ENCODE peak calls at places on chromosomes 13 and 19, in seven cellular contexts. One of them, this sample, is unnamed.

GRCh38 chr13:80339841-80340642 is 884 bp downstream of the SPRY2 start:
- DNase-seq in astrocyte of the hippocampus: peak
- DNase-seq in T-helper 17 cell: no peak
- DNase-seq in stimulated activated CD4-positive, alpha-beta T cell treated with anti-CD3 and anti-CD28 coated beads, Interleukin-15, amount 100 ng/mL, for 1 hour: no peak
- DNase-seq in sigmoid colon: peak
- DNase-seq in fibroblast of gingiva: peak
- DNase-seq in brain microvascular endothelial cell: peak
- DNase-seq in this sample: no peak

GRCh38 chr19:3034845-3035541 is 5.9 kb upstream of the TLE2 start:
- DNase-seq in sigmoid colon: peak
- DNase-seq in stimulated activated CD4-positive, alpha-beta T cell treated with anti-CD3 and anti-CD28 coated beads, Interleukin-15, amount 100 ng/mL, for 1 hour: no peak
- DNase-seq in T-helper 17 cell: no peak
- DNase-seq in astrocyte of the hippocampus: peak
- DNase-seq in brain microvascular endothelial cell: no peak
- DNase-seq in fibroblast of gingiva: peak
- DNase-seq in this sample: no peak

GRCh38 chr13:100798739-100799361 is 124.3 kb upstream of the TMTC4 start:
- DNase-seq in fibroblast of gingiva: no peak
- DNase-seq in sigmoid colon: no peak
- DNase-seq in astrocyte of the hippocampus: no peak
- DNase-seq in T-helper 17 cell: no peak
- DNase-seq in stimulated activated CD4-positive, alpha-beta T cell treated with anti-CD3 and anti-CD28 coated beads, Interleukin-15, amount 100 ng/mL, for 1 hour: no peak
- DNase-seq in brain microvascular endothelial cell: no peak
- DNase-seq in this sample: no peak

GRCh38 chr19:8336072-8336569 is 6.9 kb downstream of the KANK3 start:
- DNase-seq in fibroblast of gingiva: no peak
- DNase-seq in T-helper 17 cell: no peak
- DNase-seq in sigmoid colon: no peak
- DNase-seq in brain microvascular endothelial cell: no peak
- DNase-seq in stimulated activated CD4-positive, alpha-beta T cell treated with anti-CD3 and anti-CD28 coated beads, Interleukin-15, amount 100 ng/mL, for 1 hour: no peak
- DNase-seq in astrocyte of the hippocampus: no peak
- DNase-seq in this sample: no peak

GRCh38 chr13:41365636-41366035 is 54.6 kb downstream of the NAA16 start:
- DNase-seq in sigmoid colon: no peak
- DNase-seq in stimulated activated CD4-positive, alpha-beta T cell treated with anti-CD3 and anti-CD28 coated beads, Interleukin-15, amount 100 ng/mL, for 1 hour: no peak
- DNase-seq in fibroblast of gingiva: no peak
- DNase-seq in brain microvascular endothelial cell: peak
- DNase-seq in astrocyte of the hippocampus: peak
- DNase-seq in T-helper 17 cell: no peak
- DNase-seq in this sample: no peak

GRCh38 chr13:108920137-108920536 is 290.7 kb downstream of the MYO16 start:
- DNase-seq in brain microvascular endothelial cell: no peak
- DNase-seq in stimulated activated CD4-positive, alpha-beta T cell treated with anti-CD3 and anti-CD28 coated beads, Interleukin-15, amount 100 ng/mL, for 1 hour: no peak
- DNase-seq in T-helper 17 cell: no peak
- DNase-seq in fibroblast of gingiva: no peak
- DNase-seq in sigmoid colon: no peak
- DNase-seq in astrocyte of the hippocampus: no peak
- DNase-seq in this sample: no peak

GRCh38 chr13:46104868-46105267 is at the start of gene CPB2:
- DNase-seq in stimulated activated CD4-positive, alpha-beta T cell treated with anti-CD3 and anti-CD28 coated beads, Interleukin-15, amount 100 ng/mL, for 1 hour: no peak
- DNase-seq in brain microvascular endothelial cell: no peak
- DNase-seq in astrocyte of the hippocampus: no peak
- DNase-seq in fibroblast of gingiva: no peak
- DNase-seq in sigmoid colon: no peak
- DNase-seq in T-helper 17 cell: no peak
- DNase-seq in this sample: no peak

GRCh38 chr19:40611900-40612698 is 10.9 kb downstream of the LTBP4 start:
- DNase-seq in astrocyte of the hippocampus: no peak
- DNase-seq in sigmoid colon: no peak
- DNase-seq in fibroblast of gingiva: no peak
- DNase-seq in stimulated activated CD4-positive, alpha-beta T cell treated with anti-CD3 and anti-CD28 coated beads, Interleukin-15, amount 100 ng/mL, for 1 hour: no peak
- DNase-seq in T-helper 17 cell: no peak
- DNase-seq in brain microvascular endothelial cell: no peak
- DNase-seq in this sample: no peak

GRCh38 chr19:15147090-15147489 is 39.9 kb downstream of the SYDE1 start:
- DNase-seq in sigmoid colon: no peak
- DNase-seq in fibroblast of gingiva: no peak
- DNase-seq in stimulated activated CD4-positive, alpha-beta T cell treated with anti-CD3 and anti-CD28 coated beads, Interleukin-15, amount 100 ng/mL, for 1 hour: no peak
- DNase-seq in astrocyte of the hippocampus: no peak
- DNase-seq in T-helper 17 cell: no peak
- DNase-seq in brain microvascular endothelial cell: no peak
- DNase-seq in this sample: no peak

GRCh38 chr19:4181053-4181508 is 1.3 kb downstream of the SIRT6 start:
- DNase-seq in astrocyte of the hippocampus: no peak
- DNase-seq in brain microvascular endothelial cell: no peak
- DNase-seq in T-helper 17 cell: no peak
- DNase-seq in sigmoid colon: no peak
- DNase-seq in fibroblast of gingiva: no peak
- DNase-seq in stimulated activated CD4-positive, alpha-beta T cell treated with anti-CD3 and anti-CD28 coated beads, Interleukin-15, amount 100 ng/mL, for 1 hour: no peak
- DNase-seq in this sample: no peak

GRCh38 chr19:56595548-56595899 is 422 bp downstream of the ZNF71 start:
- DNase-seq in fibroblast of gingiva: peak
- DNase-seq in astrocyte of the hippocampus: no peak
- DNase-seq in sigmoid colon: no peak
- DNase-seq in T-helper 17 cell: no peak
- DNase-seq in stimulated activated CD4-positive, alpha-beta T cell treated with anti-CD3 and anti-CD28 coated beads, Interleukin-15, amount 100 ng/mL, for 1 hour: no peak
- DNase-seq in brain microvascular endothelial cell: peak
- DNase-seq in this sample: no peak

GRCh38 chr13:113794086-113794485 is 35.1 kb downstream of the TMEM255B start:
- DNase-seq in fibroblast of gingiva: no peak
- DNase-seq in sigmoid colon: no peak
- DNase-seq in T-helper 17 cell: no peak
- DNase-seq in stimulated activated CD4-positive, alpha-beta T cell treated with anti-CD3 and anti-CD28 coated beads, Interleukin-15, amount 100 ng/mL, for 1 hour: no peak
- DNase-seq in brain microvascular endothelial cell: no peak
- DNase-seq in astrocyte of the hippocampus: no peak
- DNase-seq in this sample: no peak

This sample was measured in D721Med.